ENCODE peak calls at places on chromosomes 5 and 9, in four cellular contexts. O is naive thymus-derived CD8-positive, alpha-beta T cell; L is brain microvascular endothelial cell; R is AG10803. Z is an unnamed sample.

GRCh38 chr9:122931851-122932199 is 513 bp upstream of the ZBTB26 start:
- DNase-seq in O (no peak), L (peak; percentile 31), R (no peak), Z (no peak)

GRCh38 chr9:79353856-79354520 is 217.8 kb upstream of the TLE4 start:
- DNase-seq in O (no peak), L (peak; percentile 71), R (peak; percentile 50), Z (no peak)

GRCh38 chr5:165882099-165882498 is 2376.7 kb downstream of the MAT2B start:
- DNase-seq in O (no peak), L (no peak), R (no peak), Z (no peak)

GRCh38 chr5:102921341-102922047 is 166.4 kb downstream of the PAM start:
- DNase-seq in O (no peak), L (no peak), R (peak; percentile 6), Z (no peak)

GRCh38 chr5:179195561-179196419 is 135.6 kb downstream of the ZNF354C start:
- DNase-seq in O (no peak), L (no peak), R (peak; percentile 42), Z (no peak)

GRCh38 chr5:178590141-178590923 is at the start of gene COL23A1:
- DNase-seq in O (peak; percentile 48), L (peak; percentile 46), R (peak; percentile 27), Z (no peak)

GRCh38 chr9:90801507-90802289 is at the start of gene SYK:
- DNase-seq in O (no peak), L (no peak), R (no peak), Z (no peak)

GRCh38 chr5:145129797-145130196 is 705.3 kb downstream of the PRELID2 start:
- DNase-seq in O (no peak), L (no peak), R (no peak), Z (no peak)

GRCh38 chr5:93296338-93296737 is 284.7 kb downstream of the NR2F1-AS1 start:
- DNase-seq in O (no peak), L (no peak), R (no peak), Z (no peak)

GRCh38 chr5:76542887-76543690 is 80.1 kb downstream of the F2RL2 start:
- DNase-seq in O (peak; percentile 70), L (no peak), R (no peak), Z (no peak)

GRCh38 chr5:148558892-148559291 is 95.4 kb downstream of the HTR4 start:
- DNase-seq in O (no peak), L (no peak), R (no peak), Z (no peak)

GRCh38 chr5:95673076-95673475 is 9.7 kb downstream of the SPATA9 start:
- DNase-seq in O (no peak), L (peak; percentile 7), R (peak; percentile 75), Z (no peak)

GRCh38 chr5:76535577-76535976 is 87.6 kb downstream of the F2RL2 start:
- DNase-seq in O (no peak), L (no peak), R (no peak), Z (no peak)

GRCh38 chr5:92022414-92022813 is 639.3 kb upstream of the ARRDC3 start:
- DNase-seq in O (no peak), L (no peak), R (no peak), Z (no peak)

Z was measured in GM04503.